ENCODE peak calls at places on chromosomes 3 and 15, in six cellular contexts. O is OCI-LY7, I is K562, W is astrocyte of the cerebellum, X is right lobe of liver, D is uterus. Y is an unnamed sample.

GRCh38 chr15:45715528-45715927 is 80.7 kb downstream of the SQOR start:
- DNase-seq in I (no peak), W (no peak), X (no peak), O (peak; percentile 75), D (no peak), Y (no peak)

GRCh38 chr3:120780977-120781376 is 38.4 kb downstream of the GTF2E1 start:
- DNase-seq in O (no peak), D (no peak), W (peak; percentile 63), X (no peak), I (no peak), Y (no peak)

GRCh38 chr3:10437272-10437994 is 68.0 kb downstream of the ATP2B2 start:
- DNase-seq in W (peak; percentile 4), X (no peak), O (no peak), I (no peak), D (no peak), Y (no peak)

GRCh38 chr15:37921527-37922385 is 12.7 kb upstream of the TMCO5A start:
- DNase-seq in I (no peak), X (no peak), D (no peak), O (no peak), W (no peak), Y (no peak)

GRCh38 chr15:98955331-98955730 is 52.3 kb downstream of the PGPEP1L start:
- DNase-seq in X (no peak), O (no peak), I (no peak), D (no peak), W (no peak), Y (peak; percentile 58)

GRCh38 chr3:16494906-16495580 is 18.5 kb downstream of the RFTN1 start:
- DNase-seq in X (no peak), D (no peak), O (no peak), I (no peak), W (no peak), Y (no peak)

GRCh38 chr3:131973731-131974130 is 61.1 kb downstream of the CPNE4 start:
- DNase-seq in O (no peak), W (peak; percentile 42), D (no peak), X (no peak), I (no peak), Y (no peak)

GRCh38 chr15:86059851-86060250 is 19.8 kb upstream of the AGBL1 start:
- DNase-seq in D (no peak), X (no peak), W (no peak), I (no peak), O (no peak), Y (no peak)

GRCh38 chr3:46576-46975 is 150.0 kb upstream of the CHL1 start:
- DNase-seq in D (no peak), W (no peak), I (no peak), X (no peak), O (no peak), Y (no peak)

GRCh38 chr3:195867631-195868335 is 40.6 kb downstream of the TNK2 start:
- DNase-seq in I (no peak), D (no peak), X (no peak), O (no peak), W (no peak), Y (peak; percentile 93)

GRCh38 chr3:195868336-195868865 is 40.0 kb downstream of the TNK2 start:
- DNase-seq in I (no peak), O (no peak), X (no peak), W (no peak), D (no peak), Y (peak; percentile 87)

GRCh38 chr3:195870442-195870841 is 37.9 kb downstream of the TNK2 start:
- DNase-seq in X (no peak), I (no peak), D (no peak), O (no peak), W (no peak), Y (peak; percentile 92)

GRCh38 chr3:195869413-195870001 is 38.8 kb downstream of the TNK2 start:
- DNase-seq in O (no peak), W (no peak), X (no peak), I (no peak), D (no peak), Y (peak; percentile 85)

GRCh38 chr3:195868866-195869412 is 39.4 kb downstream of the TNK2 start:
- DNase-seq in O (no peak), D (no peak), W (no peak), I (no peak), X (no peak), Y (peak; percentile 90)
- TF ChIP-seq CTCF in O (no peak), D (no peak), W (no peak), I (no peak), X (no peak), Y (no peak)

GRCh38 chr3:159865042-159865579 is 123.5 kb upstream of the IL12A start:
- DNase-seq in O (no peak), X (no peak), D (no peak), I (no peak), W (peak; percentile 49), Y (no peak)
- TF ChIP-seq CTCF in O (no peak), X (no peak), D (no peak), I (no peak), W (no peak), Y (no peak)

GRCh38 chr3:72812201-72812600 is 36.0 kb downstream of the SHQ1 start:
- DNase-seq in D (no peak), X (no peak), W (no peak), I (no peak), O (no peak), Y (no peak)

GRCh38 chr3:72810659-72811434 is 37.4 kb downstream of the SHQ1 start:
- DNase-seq in X (no peak), D (no peak), W (no peak), O (no peak), I (no peak), Y (no peak)

GRCh38 chr3:72814308-72814707 is 33.9 kb downstream of the SHQ1 start:
- DNase-seq in I (no peak), X (no peak), W (no peak), D (no peak), O (peak; percentile 59), Y (no peak)

GRCh38 chr3:72810063-72810462 is 38.2 kb downstream of the SHQ1 start:
- DNase-seq in O (no peak), I (no peak), X (no peak), W (no peak), D (no peak), Y (no peak)

DNA sequence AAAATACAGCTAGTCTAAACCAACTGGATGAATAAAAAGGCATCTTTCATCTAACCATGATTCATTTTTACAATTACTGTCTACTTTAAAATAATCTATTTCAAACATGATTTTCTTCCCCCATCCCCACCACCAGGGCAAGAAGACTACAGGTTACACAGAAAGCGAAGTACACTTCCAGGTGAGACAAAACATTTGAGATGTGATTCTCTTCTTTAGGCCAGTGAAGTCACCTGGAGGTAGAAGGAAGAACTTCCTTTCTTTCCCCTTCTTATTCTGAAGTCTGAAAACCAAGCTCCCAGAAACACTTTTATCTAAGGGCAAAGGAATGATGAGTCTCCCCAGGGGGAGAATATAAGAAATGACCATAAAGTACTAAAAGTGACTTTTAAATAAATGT is 36.7 kb downstream of the SHQ1 start:
- DNase-seq in D (no peak), I (no peak), W (no peak), O (peak; percentile 10), X (no peak), Y (no peak)
- TF ChIP-seq CTCF in D (no peak), I (no peak), W (peak; percentile 17), O (peak; percentile 16), X (no peak), Y (peak; percentile 45)

DNA sequence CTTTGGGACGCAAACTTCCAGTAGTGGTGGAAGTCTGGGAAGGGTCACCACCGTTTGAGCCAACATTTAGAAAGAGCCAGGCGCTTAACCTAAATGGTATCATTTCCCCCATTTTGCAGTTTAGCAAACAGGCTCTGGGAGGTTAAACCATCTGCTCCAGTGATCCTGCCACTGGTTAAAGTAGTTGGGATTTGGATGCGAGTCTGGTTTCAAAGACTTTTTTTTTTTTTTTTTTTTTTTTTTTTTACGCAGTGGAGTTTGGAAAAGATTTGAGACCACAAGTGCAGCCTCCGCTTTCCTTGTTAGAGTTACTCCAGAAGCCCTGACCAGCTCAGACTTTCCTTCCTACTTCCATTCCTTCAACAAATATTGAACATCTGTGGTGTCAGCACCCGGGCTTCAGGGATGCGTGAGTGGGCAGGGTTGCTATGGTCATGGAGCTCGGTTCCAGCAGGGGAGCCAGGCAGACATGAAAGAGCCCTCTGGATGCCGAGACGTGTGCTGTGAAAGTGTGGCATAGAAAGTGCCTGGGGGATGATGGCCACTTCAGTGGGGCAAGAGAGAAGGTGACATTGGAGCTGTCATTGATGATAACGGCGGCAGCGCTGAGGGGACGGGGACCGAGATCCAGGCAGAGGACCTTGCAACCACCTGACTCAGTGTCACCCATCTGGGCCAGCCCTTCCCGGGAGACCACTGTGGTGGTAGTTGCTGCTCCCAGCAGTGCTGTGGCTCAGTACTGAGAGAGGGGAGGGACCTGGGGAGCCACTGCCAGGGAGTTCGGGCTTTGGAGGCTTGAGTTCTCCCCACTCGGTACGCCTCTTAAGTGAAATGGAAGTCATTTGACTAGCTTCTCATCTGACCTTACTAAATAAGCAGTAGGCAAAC is 1.1 kb upstream of the RNU6-1 start:
- DNase-seq in O (peak; percentile 54), D (no peak), I (no peak), W (no peak), X (no peak), Y (no peak)
- TF ChIP-seq CTCF in O (no peak), D (no peak), I (no peak), W (peak; percentile 14), X (no peak), Y (peak; percentile 43)

DNA sequence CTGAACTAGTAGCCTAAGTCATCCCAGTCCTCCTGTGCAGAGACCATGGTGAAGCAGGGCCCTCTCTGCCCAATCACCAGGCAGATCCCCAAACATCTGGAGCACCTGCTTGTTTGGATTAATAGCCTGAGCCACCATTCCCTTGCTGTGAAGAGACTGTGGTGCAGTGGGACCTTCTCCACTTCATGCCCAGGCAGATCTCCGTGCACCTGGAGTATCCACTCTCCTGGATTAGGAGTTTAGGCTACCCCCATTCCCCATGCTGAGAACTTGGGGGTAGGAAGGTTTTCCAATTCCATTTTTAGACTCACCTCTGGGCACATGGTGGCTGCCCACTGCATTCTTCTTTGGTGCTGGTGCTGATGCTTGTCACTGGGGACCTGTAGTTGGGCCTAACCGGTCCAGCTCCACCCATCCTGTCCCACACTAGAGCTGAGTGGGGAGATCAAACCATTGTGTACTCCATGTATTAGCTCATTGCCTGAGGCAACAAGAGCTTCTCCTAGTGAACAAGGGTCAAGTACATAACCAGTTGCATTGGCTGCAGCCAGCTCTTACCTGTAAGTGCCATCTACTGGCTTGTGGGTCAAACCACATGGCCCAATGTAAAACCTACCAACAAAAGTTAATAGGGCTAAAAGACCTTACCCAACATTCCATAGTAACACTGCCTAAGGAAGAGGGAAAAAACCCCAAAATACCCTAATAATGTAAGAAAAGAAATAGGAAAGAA is 382.5 kb upstream of the CBLB start:
- DNase-seq in O (no peak), I (no peak), X (no peak), D (no peak), W (no peak), Y (no peak)
- TF ChIP-seq CTCF in O (no peak), I (peak; percentile 11), X (no peak), D (no peak), W (no peak), Y (no peak)

DNA sequence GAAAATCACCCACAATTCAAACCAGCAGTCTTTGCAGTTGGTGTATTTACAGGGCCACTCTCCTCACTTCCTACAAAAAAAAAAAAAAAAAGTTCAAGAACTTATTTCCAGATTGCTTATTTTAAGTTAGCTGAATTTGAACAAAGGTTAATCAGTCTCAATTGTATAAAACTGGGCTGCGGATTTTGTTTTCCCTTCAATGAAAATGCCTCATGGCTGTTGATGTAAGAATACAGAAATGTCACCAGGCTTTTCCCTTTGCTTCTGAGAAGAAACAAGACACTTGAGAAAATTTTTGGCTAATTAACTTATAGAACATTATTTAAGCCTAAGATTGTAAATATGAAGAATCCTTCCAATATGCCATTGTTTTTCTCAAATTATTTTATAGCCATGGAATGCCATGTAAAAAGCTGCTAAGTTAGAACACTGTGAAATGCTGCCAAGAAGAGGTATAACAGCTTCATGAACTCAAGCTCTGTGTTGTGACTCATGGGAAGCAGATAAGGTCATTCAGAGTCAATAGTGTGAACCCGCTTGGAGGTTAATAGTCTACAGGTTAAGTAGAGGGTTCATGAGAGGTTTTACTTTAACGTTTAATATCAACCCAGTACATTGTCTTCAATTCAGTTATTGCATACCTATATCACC is 84.3 kb upstream of the ABI3BP start:
- DNase-seq in X (no peak), O (no peak), I (no peak), W (no peak), D (no peak), Y (no peak)
- TF ChIP-seq CTCF in X (no peak), O (no peak), I (no peak), W (no peak), D (no peak), Y (no peak)

Y was measured in chondrocyte.